ENCODE peak calls at places on chromosome 16, in four cellular contexts. V is pancreas, H is A673, L is fibroblast of lung. B is an unnamed sample. For H3K27me3, the result is how much of the 10 kb centered on the place peaks cover.

GRCh38 chr16:3945751-3946603 is 65.5 kb upstream of the CREBBP start:
- DNase-seq in V (no peak), H (peak), L (peak), B (no peak)

GRCh38 chr16:48434653-48435318 is 49.6 kb upstream of the SIAH1 start:
- DNase-seq in V (no peak), H (no peak), L (peak), B (no peak)

GRCh38 chr16:72715267-72715666 is 332.7 kb downstream of the ZFHX3 start:
- DNase-seq in V (no peak), H (no peak), L (peak), B (no peak)

GRCh38 chr16:2912330-2913199 is 834 bp downstream of the FLYWCH1 start:
- DNase-seq in V (peak), H (peak), L (peak), B (peak)

GRCh38 chr16:3459401-3460090 is 16.1 kb downstream of the NAA60 start:
- DNase-seq in V (no peak), H (no peak), L (peak), B (no peak)

GRCh38 chr16:21156767-21157467 is 1.6 kb upstream of the LDAF1 start:
- DNase-seq in V (no peak), H (peak), L (peak), B (peak)

GRCh38 chr16:65122974-65123845 is 1.3 kb upstream of the CDH11 start:
- DNase-seq in V (peak), H (peak), L (peak), B (peak)

GRCh38 chr16:2483160-2483559 is 8.2 kb downstream of the TBC1D24 start:
- DNase-seq in V (no peak), H (no peak), L (no peak), B (no peak)

GRCh38 chr16:81583893-81584705 is 139.5 kb downstream of the CMIP start:
- DNase-seq in V (no peak), H (no peak), L (peak), B (peak)

GRCh38 chr16:85112364-85112763 is at the start of gene CIBAR2:
- DNase-seq in V (no peak), H (no peak), L (no peak), B (no peak)

GRCh38 chr16:2270070-2270462 is 2.1 kb upstream of the RNPS1 start:
- DNase-seq in V (no peak), H (no peak), L (no peak), B (no peak)

GRCh38 chr16:1839554-1839953 is 12.5 kb downstream of the FAHD1 start:
- DNase-seq in V (no peak), H (no peak), L (no peak), B (no peak)

GRCh38 chr16:76926042-76926441 is 264.9 kb upstream of the MON1B start:
- DNase-seq in V (no peak), H (no peak), L (no peak), B (no peak)

GRCh38 chr16:1747934-1748333 is 23.4 kb downstream of the NME3 start:
- DNase-seq in V (no peak), H (no peak), L (no peak), B (no peak)

GRCh38 chr16:85151079-85151602 is 38.9 kb upstream of the CIBAR2 start:
- DNase-seq in V (no peak), H (no peak), L (no peak), B (no peak)

GRCh38 chr16:48385272-48385953 is at the start of gene SIAH1:
- DNase-seq in V (peak), H (peak), L (peak), B (peak)

GRCh38 chr16:20740007-20740883 is 1.4 kb downstream of the THUMPD1 start:
- DNase-seq in V (no peak), H (peak), L (peak), B (peak)

GRCh38 chr16:3591436-3591803 is 14.2 kb upstream of the NLRC3 start:
- DNase-seq in V (no peak), H (no peak), L (no peak), B (no peak)

GRCh38 chr16:27223226-27223610 is 19.9 kb downstream of the KDM8 start:
- DNase-seq in V (no peak), H (no peak), L (no peak), B (no peak)

GRCh38 chr16:53168744-53169143 is 114.0 kb downstream of the CHD9 start:
- DNase-seq in V (no peak), H (no peak), L (no peak), B (no peak)

GRCh38 chr16:83215417-83216001 is 588.7 kb downstream of the CDH13 start:
- DNase-seq in V (peak), H (peak), L (peak), B (peak)

GRCh38 chr16:76574651-76575050 is 297.4 kb downstream of the CNTNAP4 start:
- DNase-seq in V (no peak), H (no peak), L (no peak), B (no peak)

GRCh38 chr16:48013476-48013875 is 142.3 kb downstream of the ABCC12 start:
- DNase-seq in V (no peak), H (peak), L (peak), B (no peak)

GRCh38 chr16:80449332-80449731 is 91.5 kb upstream of the DYNLRB2 start:
- DNase-seq in V (no peak), H (no peak), L (no peak), B (no peak)

GRCh38 chr16:56360117-56361008 is 65.0 kb downstream of the AMFR start:
- DNase-seq in V (peak), H (no peak), L (no peak), B (no peak)

GRCh38 chr16:9408297-9408696 is 316.9 kb downstream of the HAPSTR1 start:
- DNase-seq in V (no peak), H (peak), L (no peak), B (no peak)
- H3K27me3 ChIP-seq in V (under half), H (under half), L (under half), B (under half)

GRCh38 chr16:57537596-57538234 is 1.3 kb upstream of the CCDC102A start:
- DNase-seq in V (no peak), H (no peak), L (no peak), B (peak)
- H3K27ac ChIP-seq in V (no peak), H (no peak), L (no peak), B (no peak)

GRCh38 chr16:67396775-67397450 is 3.6 kb upstream of the TPPP3 start:
- DNase-seq in V (peak), H (no peak), L (no peak), B (no peak)
- H3K4me3 ChIP-seq in V (no peak), H (no peak), L (no peak), B (no peak)

GRCh38 chr16:89195521-89196171 is 4.7 kb downstream of the SLC22A31 start:
- DNase-seq in V (peak), H (no peak), L (no peak), B (no peak)
- H3K27me3 ChIP-seq in V (under half), H (under half), L (under half), B (under half)

DNA sequence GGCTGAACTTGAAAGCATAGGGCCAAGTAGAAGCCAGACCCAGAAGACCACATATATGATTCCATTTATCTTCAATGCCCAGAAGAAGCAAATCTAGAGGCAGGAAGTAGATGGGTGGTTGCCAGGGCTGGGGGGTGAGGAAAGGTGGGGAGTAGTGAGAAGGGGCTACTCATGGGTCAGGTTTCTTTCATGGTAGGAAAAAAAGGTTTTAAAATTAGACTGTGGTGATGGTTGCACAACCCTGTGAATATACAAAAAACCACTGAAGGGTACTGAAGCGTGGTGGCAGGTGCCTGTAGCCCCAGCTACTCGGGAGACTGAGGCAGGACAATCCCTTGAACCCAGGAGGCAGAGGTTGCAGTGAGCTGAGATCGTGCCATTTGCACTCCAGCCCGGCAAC is 5.4 kb downstream of the CD2BP2 start:
- DNase-seq in V (no peak), H (no peak), L (no peak), B (no peak)
- H3K27ac ChIP-seq in V (no peak), H (no peak), L (no peak), B (no peak)

GRCh38 chr16:86580063-86580797 is 1.9 kb downstream of the FOXL1 start:
- DNase-seq in V (no peak), H (no peak), L (peak), B (no peak)
- H3K4me3 ChIP-seq in V (no peak), H (no peak), L (peak), B (peak)